ENCODE peak calls at places on chromosome X, in seven cellular contexts. One of them, this sample, is unnamed.

GRCh38 chrX:12322031-12322430 is 183.8 kb downstream of the FRMPD4 start:
- DNase-seq in epithelial cell of proximal tubule: no peak
- DNase-seq in neural progenitor cell: no peak
- DNase-seq in endothelial cell of umbilical vein: no peak
- DNase-seq in fibroblast of lung: no peak
- DNase-seq in osteocyte: no peak
- DNase-seq in progenitor cell of endocrine pancreas: no peak
- DNase-seq in this sample: no peak

GRCh38 chrX:633655-634305 is 3.2 kb downstream of the SHOX start:
- DNase-seq in epithelial cell of proximal tubule: no peak
- DNase-seq in fibroblast of lung: no peak
- DNase-seq in progenitor cell of endocrine pancreas: no peak
- DNase-seq in osteocyte: peak
- DNase-seq in neural progenitor cell: peak
- DNase-seq in endothelial cell of umbilical vein: no peak
- DNase-seq in this sample: no peak

GRCh38 chrX:7330971-7331746 is 183.2 kb upstream of the PUDP start:
- DNase-seq in progenitor cell of endocrine pancreas: no peak
- DNase-seq in neural progenitor cell: no peak
- DNase-seq in fibroblast of lung: peak
- DNase-seq in epithelial cell of proximal tubule: no peak
- DNase-seq in osteocyte: no peak
- DNase-seq in endothelial cell of umbilical vein: no peak
- DNase-seq in this sample: no peak

GRCh38 chrX:133921764-133922389 is 63.5 kb downstream of the GPC3 start:
- DNase-seq in neural progenitor cell: peak
- DNase-seq in endothelial cell of umbilical vein: peak
- DNase-seq in epithelial cell of proximal tubule: no peak
- DNase-seq in fibroblast of lung: peak
- DNase-seq in progenitor cell of endocrine pancreas: peak
- DNase-seq in osteocyte: no peak
- DNase-seq in this sample: peak

GRCh38 chrX:100447563-100448397 is 37.7 kb upstream of the PCDH19 start:
- DNase-seq in osteocyte: no peak
- DNase-seq in progenitor cell of endocrine pancreas: peak
- DNase-seq in epithelial cell of proximal tubule: no peak
- DNase-seq in neural progenitor cell: peak
- DNase-seq in fibroblast of lung: peak
- DNase-seq in endothelial cell of umbilical vein: peak
- DNase-seq in this sample: peak

GRCh38 chrX:136185409-136186022 is 38.2 kb downstream of the FHL1 start:
- DNase-seq in fibroblast of lung: peak
- DNase-seq in epithelial cell of proximal tubule: no peak
- DNase-seq in neural progenitor cell: no peak
- DNase-seq in progenitor cell of endocrine pancreas: no peak
- DNase-seq in osteocyte: no peak
- DNase-seq in endothelial cell of umbilical vein: peak
- DNase-seq in this sample: no peak

GRCh38 chrX:153827903-153828302 is 2.4 kb downstream of the PDZD4 start:
- DNase-seq in neural progenitor cell: no peak
- DNase-seq in osteocyte: no peak
- DNase-seq in endothelial cell of umbilical vein: no peak
- DNase-seq in fibroblast of lung: no peak
- DNase-seq in progenitor cell of endocrine pancreas: no peak
- DNase-seq in epithelial cell of proximal tubule: no peak
- DNase-seq in this sample: no peak

GRCh38 chrX:48648299-48648698 is 35.3 kb upstream of the WAS start:
- DNase-seq in endothelial cell of umbilical vein: peak
- DNase-seq in progenitor cell of endocrine pancreas: no peak
- DNase-seq in epithelial cell of proximal tubule: no peak
- DNase-seq in osteocyte: no peak
- DNase-seq in fibroblast of lung: peak
- DNase-seq in neural progenitor cell: peak
- DNase-seq in this sample: peak

GRCh38 chrX:15349046-15349445 is 13.7 kb upstream of the PIGA start:
- DNase-seq in fibroblast of lung: peak
- DNase-seq in endothelial cell of umbilical vein: peak
- DNase-seq in osteocyte: no peak
- DNase-seq in progenitor cell of endocrine pancreas: peak
- DNase-seq in neural progenitor cell: peak
- DNase-seq in epithelial cell of proximal tubule: peak
- DNase-seq in this sample: no peak

GRCh38 chrX:57678686-57679428 is 1.2 kb downstream of the NLRP2B start:
- DNase-seq in neural progenitor cell: no peak
- DNase-seq in epithelial cell of proximal tubule: no peak
- DNase-seq in osteocyte: no peak
- DNase-seq in progenitor cell of endocrine pancreas: no peak
- DNase-seq in fibroblast of lung: no peak
- DNase-seq in endothelial cell of umbilical vein: no peak
- DNase-seq in this sample: no peak

GRCh38 chrX:154332561-154332960 is 37.0 kb downstream of the TKTL1 start:
- DNase-seq in epithelial cell of proximal tubule: no peak
- DNase-seq in fibroblast of lung: no peak
- DNase-seq in endothelial cell of umbilical vein: no peak
- DNase-seq in progenitor cell of endocrine pancreas: no peak
- DNase-seq in neural progenitor cell: no peak
- DNase-seq in osteocyte: no peak
- DNase-seq in this sample: no peak

GRCh38 chrX:135114392-135114791 is 5.9 kb downstream of the ETDB start:
- DNase-seq in epithelial cell of proximal tubule: no peak
- DNase-seq in endothelial cell of umbilical vein: no peak
- DNase-seq in neural progenitor cell: no peak
- DNase-seq in fibroblast of lung: no peak
- DNase-seq in osteocyte: no peak
- DNase-seq in progenitor cell of endocrine pancreas: no peak
- DNase-seq in this sample: no peak

GRCh38 chrX:118346258-118347094 is 570 bp downstream of the WDR44 start:
- DNase-seq in fibroblast of lung: no peak
- DNase-seq in endothelial cell of umbilical vein: peak
- DNase-seq in osteocyte: peak
- DNase-seq in epithelial cell of proximal tubule: no peak
- DNase-seq in progenitor cell of endocrine pancreas: peak
- DNase-seq in neural progenitor cell: peak
- DNase-seq in this sample: peak

GRCh38 chrX:129777218-129777768 is 2.5 kb upstream of the SASH3 start:
- DNase-seq in neural progenitor cell: no peak
- DNase-seq in osteocyte: no peak
- DNase-seq in fibroblast of lung: no peak
- DNase-seq in progenitor cell of endocrine pancreas: no peak
- DNase-seq in endothelial cell of umbilical vein: peak
- DNase-seq in epithelial cell of proximal tubule: no peak
- DNase-seq in this sample: no peak

GRCh38 chrX:114152130-114152529 is 431.8 kb upstream of the HTR2C start:
- DNase-seq in osteocyte: no peak
- DNase-seq in endothelial cell of umbilical vein: peak
- DNase-seq in neural progenitor cell: no peak
- DNase-seq in fibroblast of lung: peak
- DNase-seq in progenitor cell of endocrine pancreas: no peak
- DNase-seq in epithelial cell of proximal tubule: no peak
- DNase-seq in this sample: no peak

GRCh38 chrX:13938766-13939530 is 90.7 kb downstream of the GEMIN8 start:
- DNase-seq in osteocyte: no peak
- DNase-seq in epithelial cell of proximal tubule: no peak
- DNase-seq in fibroblast of lung: no peak
- DNase-seq in endothelial cell of umbilical vein: no peak
- DNase-seq in progenitor cell of endocrine pancreas: no peak
- DNase-seq in neural progenitor cell: peak
- DNase-seq in this sample: no peak

GRCh38 chrX:24946369-24946768 is 69.4 kb downstream of the ARX start:
- DNase-seq in fibroblast of lung: no peak
- DNase-seq in endothelial cell of umbilical vein: no peak
- DNase-seq in osteocyte: no peak
- DNase-seq in epithelial cell of proximal tubule: no peak
- DNase-seq in progenitor cell of endocrine pancreas: no peak
- DNase-seq in neural progenitor cell: no peak
- DNase-seq in this sample: no peak

DNA sequence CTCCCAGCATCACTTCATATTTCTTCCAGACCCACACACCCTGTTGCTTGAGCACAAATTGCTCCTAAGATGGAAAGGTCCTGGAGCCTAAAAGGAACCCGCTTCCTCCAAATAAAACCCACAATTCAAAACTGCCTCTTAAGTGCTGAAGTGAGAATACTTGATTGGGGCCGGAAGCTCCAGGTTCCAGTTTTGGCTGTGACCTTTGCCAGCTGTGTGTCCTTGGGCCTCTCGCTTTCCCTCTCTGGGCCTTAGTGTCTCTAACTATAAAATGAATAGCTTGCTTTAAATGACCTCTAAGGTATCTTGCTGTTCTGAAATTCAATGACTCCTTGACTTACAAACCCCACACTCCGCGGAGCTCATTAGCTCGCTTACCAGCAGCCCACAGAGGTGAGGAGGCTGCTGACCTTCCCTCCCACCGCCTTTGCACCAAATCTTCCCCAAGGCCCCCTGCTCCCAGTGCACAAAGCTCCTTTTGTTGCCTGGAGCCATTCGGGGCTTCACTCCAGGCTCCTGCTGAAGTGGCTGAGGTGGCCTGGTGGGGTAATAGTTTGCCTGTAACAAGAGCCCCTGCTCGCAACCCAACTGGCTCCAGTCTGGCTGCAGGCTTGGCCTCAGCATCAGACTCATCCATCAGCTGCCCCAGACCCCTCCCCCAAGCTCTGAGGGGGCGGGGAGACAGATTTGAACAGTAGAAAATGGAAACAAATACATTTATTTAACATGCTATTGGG is 21.8 kb downstream of the STARD8 start:
- DNase-seq in epithelial cell of proximal tubule: no peak
- DNase-seq in progenitor cell of endocrine pancreas: no peak
- DNase-seq in fibroblast of lung: no peak
- DNase-seq in neural progenitor cell: peak
- DNase-seq in osteocyte: no peak
- DNase-seq in endothelial cell of umbilical vein: no peak
- DNase-seq in this sample: no peak
- TF ChIP-seq CTCF in epithelial cell of proximal tubule: no peak
- TF ChIP-seq CTCF in progenitor cell of endocrine pancreas: no peak
- TF ChIP-seq CTCF in fibroblast of lung: no peak
- TF ChIP-seq CTCF in neural progenitor cell: no peak
- TF ChIP-seq CTCF in osteocyte: no peak
- TF ChIP-seq CTCF in endothelial cell of umbilical vein: no peak
- TF ChIP-seq CTCF in this sample: no peak

GRCh38 chrX:54818221-54818620 is 10.7 kb downstream of the MAGED2 start:
- DNase-seq in epithelial cell of proximal tubule: no peak
- DNase-seq in neural progenitor cell: no peak
- DNase-seq in osteocyte: no peak
- DNase-seq in fibroblast of lung: no peak
- DNase-seq in endothelial cell of umbilical vein: no peak
- DNase-seq in progenitor cell of endocrine pancreas: no peak
- DNase-seq in this sample: no peak

GRCh38 chrX:54820737-54821136 is 13.2 kb downstream of the MAGED2 start:
- DNase-seq in osteocyte: no peak
- DNase-seq in epithelial cell of proximal tubule: no peak
- DNase-seq in endothelial cell of umbilical vein: no peak
- DNase-seq in neural progenitor cell: no peak
- DNase-seq in fibroblast of lung: no peak
- DNase-seq in progenitor cell of endocrine pancreas: no peak
- DNase-seq in this sample: no peak

GRCh38 chrX:54821310-54821709 is 13.8 kb downstream of the MAGED2 start:
- DNase-seq in progenitor cell of endocrine pancreas: no peak
- DNase-seq in fibroblast of lung: no peak
- DNase-seq in epithelial cell of proximal tubule: no peak
- DNase-seq in neural progenitor cell: no peak
- DNase-seq in endothelial cell of umbilical vein: no peak
- DNase-seq in osteocyte: no peak
- DNase-seq in this sample: no peak

GRCh38 chrX:54817220-54817820 is 9.8 kb downstream of the MAGED2 start:
- DNase-seq in osteocyte: no peak
- DNase-seq in epithelial cell of proximal tubule: no peak
- DNase-seq in fibroblast of lung: peak
- DNase-seq in neural progenitor cell: no peak
- DNase-seq in progenitor cell of endocrine pancreas: no peak
- DNase-seq in endothelial cell of umbilical vein: no peak
- DNase-seq in this sample: no peak

DNA sequence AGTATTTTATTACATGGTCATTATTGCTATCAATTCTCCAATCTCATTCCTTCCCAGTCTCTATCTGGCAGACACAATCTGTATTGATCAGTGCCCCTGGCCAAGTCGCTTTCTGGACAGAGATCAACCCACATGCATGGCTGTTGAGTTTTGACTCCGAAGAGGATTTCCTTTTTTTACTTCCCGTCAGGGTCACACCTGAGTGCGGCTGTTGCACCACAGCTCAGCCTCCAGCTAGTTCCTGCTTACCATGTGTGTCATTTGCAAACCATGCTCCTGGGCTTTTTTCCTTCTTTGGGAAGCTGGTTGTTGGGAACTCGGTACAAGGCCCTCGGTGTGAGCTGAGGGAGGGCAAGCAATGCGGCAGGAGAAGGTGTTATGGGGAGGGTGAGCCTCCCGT is 11.7 kb downstream of the MAGED2 start:
- DNase-seq in fibroblast of lung: no peak
- DNase-seq in progenitor cell of endocrine pancreas: no peak
- DNase-seq in neural progenitor cell: no peak
- DNase-seq in epithelial cell of proximal tubule: no peak
- DNase-seq in endothelial cell of umbilical vein: no peak
- DNase-seq in osteocyte: no peak
- DNase-seq in this sample: no peak
- TF ChIP-seq CTCF in fibroblast of lung: no peak
- TF ChIP-seq CTCF in progenitor cell of endocrine pancreas: no peak
- TF ChIP-seq CTCF in neural progenitor cell: no peak
- TF ChIP-seq CTCF in epithelial cell of proximal tubule: no peak
- TF ChIP-seq CTCF in endothelial cell of umbilical vein: no peak
- TF ChIP-seq CTCF in osteocyte: no peak
- TF ChIP-seq CTCF in this sample: no peak

GRCh38 chrX:64097891-64098290 is 107.6 kb downstream of the AMER1 start:
- DNase-seq in osteocyte: no peak
- DNase-seq in endothelial cell of umbilical vein: no peak
- DNase-seq in fibroblast of lung: no peak
- DNase-seq in epithelial cell of proximal tubule: no peak
- DNase-seq in progenitor cell of endocrine pancreas: no peak
- DNase-seq in neural progenitor cell: no peak
- DNase-seq in this sample: no peak

GRCh38 chrX:64093761-64094160 is 111.7 kb downstream of the AMER1 start:
- DNase-seq in epithelial cell of proximal tubule: peak
- DNase-seq in endothelial cell of umbilical vein: peak
- DNase-seq in progenitor cell of endocrine pancreas: no peak
- DNase-seq in osteocyte: no peak
- DNase-seq in fibroblast of lung: peak
- DNase-seq in neural progenitor cell: peak
- DNase-seq in this sample: no peak
- TF ChIP-seq CTCF in epithelial cell of proximal tubule: peak
- TF ChIP-seq CTCF in endothelial cell of umbilical vein: no peak
- TF ChIP-seq CTCF in progenitor cell of endocrine pancreas: peak
- TF ChIP-seq CTCF in osteocyte: peak
- TF ChIP-seq CTCF in fibroblast of lung: no peak
- TF ChIP-seq CTCF in neural progenitor cell: peak
- TF ChIP-seq CTCF in this sample: peak

DNA sequence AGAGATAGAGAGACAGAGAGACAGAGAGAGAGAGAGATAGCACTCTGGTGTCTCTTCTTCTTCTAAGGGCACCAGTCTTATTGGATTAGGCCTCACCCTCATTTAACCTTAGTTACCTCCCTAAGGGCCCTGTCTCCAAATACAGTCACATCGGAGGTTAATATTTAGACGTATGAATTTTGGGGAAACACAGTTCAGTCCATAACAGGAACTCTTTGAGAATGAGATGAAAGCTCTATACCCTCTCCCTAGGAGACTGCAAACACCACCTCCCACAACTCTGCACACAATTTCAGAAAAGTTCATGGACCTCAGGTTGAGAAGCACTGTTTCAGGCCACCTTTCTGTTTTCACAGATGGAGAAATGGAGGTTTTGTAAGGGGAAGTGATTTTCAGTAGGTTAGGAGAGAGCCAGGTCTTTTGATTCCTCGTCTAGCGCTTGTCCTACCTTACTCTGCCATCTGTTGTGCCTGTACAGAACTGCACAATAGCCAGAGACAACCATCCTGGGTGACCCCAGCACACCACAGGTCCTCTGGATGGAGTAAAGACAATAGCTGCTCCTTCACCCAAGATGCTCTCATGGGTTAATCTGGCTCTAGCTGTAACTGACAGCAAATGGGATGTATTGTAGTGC is 16.9 kb upstream of the LOC101059915 start:
- DNase-seq in epithelial cell of proximal tubule: no peak
- DNase-seq in progenitor cell of endocrine pancreas: no peak
- DNase-seq in osteocyte: no peak
- DNase-seq in neural progenitor cell: no peak
- DNase-seq in endothelial cell of umbilical vein: peak
- DNase-seq in fibroblast of lung: no peak
- DNase-seq in this sample: no peak
- TF ChIP-seq CTCF in epithelial cell of proximal tubule: peak
- TF ChIP-seq CTCF in progenitor cell of endocrine pancreas: peak
- TF ChIP-seq CTCF in osteocyte: no peak
- TF ChIP-seq CTCF in neural progenitor cell: no peak
- TF ChIP-seq CTCF in endothelial cell of umbilical vein: no peak
- TF ChIP-seq CTCF in fibroblast of lung: no peak
- TF ChIP-seq CTCF in this sample: no peak

This sample was measured in dorsolateral prefrontal cortex.